ENCODE peak calls at places on chromosomes 16 and 17, in nine cellular contexts. V is fibroblast of mammary gland; S is NCI-H460; E is brain microvascular endothelial cell; A is activated CD4-positive, CD25-positive, alpha-beta regulatory T cell; I is head of caudate nucleus; W is endothelial cell of umbilical vein; N is mesothelial cell of epicardium; Y is kidney tubule cell. K is an unnamed sample.

GRCh38 chr17:2055494-2056220 is 754 bp downstream of the HIC1 start:
- DNase-seq in Y (no peak), I (no peak), S (no peak), E (no peak), N (no peak), V (no peak), A (no peak), W (no peak), K (no peak)

GRCh38 chr16:31700200-31700529 is 172.5 kb downstream of the AHSP start:
- DNase-seq in I (no peak), W (no peak), E (no peak), V (no peak), A (no peak), N (no peak), S (no peak), Y (no peak), K (no peak)

GRCh38 chr17:68383443-68384321 is 73.6 kb downstream of the WIPI1 start:
- DNase-seq in N (no peak), A (no peak), E (peak; percentile 91), S (peak; percentile 99), Y (peak; percentile 58), V (peak; percentile 92), I (no peak), W (peak; percentile 82), K (no peak)

GRCh38 chr17:80882926-80883685 is 108.5 kb upstream of the CHMP6 start:
- DNase-seq in A (no peak), W (no peak), N (no peak), Y (no peak), I (no peak), V (no peak), S (no peak), E (no peak), K (peak; percentile 40)

GRCh38 chr17:57665128-57665527 is 80.0 kb downstream of the CCDC182 start:
- DNase-seq in E (no peak), Y (no peak), V (no peak), S (no peak), A (no peak), W (no peak), N (no peak), I (no peak), K (peak; percentile 23)

GRCh38 chr17:51745993-51746392 is 412.5 kb downstream of the CA10 start:
- DNase-seq in S (no peak), N (no peak), I (no peak), E (no peak), A (no peak), W (no peak), V (no peak), Y (peak; percentile 48), K (no peak)

GRCh38 chr16:58481931-58482330 is 18.0 kb upstream of the NDRG4 start:
- DNase-seq in I (no peak), V (no peak), E (no peak), N (no peak), A (no peak), Y (peak; percentile 29), S (no peak), W (no peak), K (no peak)

GRCh38 chr16:35391328-35391727 is 1931.9 kb downstream of the TP53TG3F start:
- DNase-seq in S (peak; percentile 8), V (peak; percentile 20), A (no peak), W (peak; percentile 2), Y (peak; percentile 62), N (no peak), I (peak; percentile 52), E (peak; percentile 7), K (no peak)

GRCh38 chr16:70665806-70666735 is 19.7 kb downstream of the IL34 start:
- DNase-seq in A (no peak), W (peak; percentile 93), S (no peak), I (no peak), E (no peak), Y (no peak), V (no peak), N (no peak), K (no peak)

GRCh38 chr16:4339909-4340308 is 11.2 kb downstream of the PAM16 start:
- DNase-seq in V (no peak), A (no peak), E (no peak), I (no peak), N (no peak), W (peak; percentile 64), S (no peak), Y (peak; percentile 39), K (no peak)

GRCh38 chr17:4130715-4131114 is 12.1 kb downstream of the ZZEF1 start:
- DNase-seq in Y (peak; percentile 15), S (no peak), N (no peak), A (no peak), E (no peak), V (peak; percentile 76), I (peak; percentile 42), W (peak; percentile 56), K (no peak)

GRCh38 chr16:11386791-11387546 is 41.7 kb downstream of the RMI2 start:
- DNase-seq in N (no peak), A (no peak), S (peak; percentile 38), I (no peak), E (peak; percentile 43), V (no peak), W (peak; percentile 13), Y (no peak), K (no peak)

K was measured in RWPE2.